ENCODE peak calls at places on chromosomes 5 and 9, in seven cellular contexts. One of them, this sample, is unnamed. For H3K27me3 and H3K4me1, the result is how much of the 10 kb centered on the place peaks cover.

GRCh38 chr5:93017854-93018253 is 563.2 kb downstream of the NR2F1-AS1 start:
- DNase-seq in HepG2: no peak
- DNase-seq in upper lobe of left lung: no peak
- DNase-seq in GM12878: no peak
- DNase-seq in SK-N-SH: no peak
- DNase-seq in ovary: no peak
- DNase-seq in sigmoid colon: no peak
- DNase-seq in this sample: no peak

GRCh38 chr5:168118042-168118668 is 173.3 kb upstream of the WWC1 start:
- DNase-seq in sigmoid colon: no peak
- DNase-seq in ovary: no peak
- DNase-seq in GM12878: no peak
- DNase-seq in HepG2: no peak
- DNase-seq in SK-N-SH: no peak
- DNase-seq in upper lobe of left lung: peak
- DNase-seq in this sample: no peak

GRCh38 chr9:125815568-125815967 is 68.4 kb downstream of the PBX3 start:
- DNase-seq in upper lobe of left lung: no peak
- DNase-seq in GM12878: no peak
- DNase-seq in HepG2: no peak
- DNase-seq in sigmoid colon: no peak
- DNase-seq in ovary: no peak
- DNase-seq in SK-N-SH: no peak
- DNase-seq in this sample: no peak

GRCh38 chr5:58891072-58891970 is 308.4 kb downstream of the RAB3C start:
- DNase-seq in ovary: peak
- DNase-seq in GM12878: no peak
- DNase-seq in HepG2: peak
- DNase-seq in SK-N-SH: peak
- DNase-seq in upper lobe of left lung: no peak
- DNase-seq in sigmoid colon: peak
- DNase-seq in this sample: peak

GRCh38 chr9:75001719-75002421 is 26.2 kb downstream of the CARNMT1 start:
- DNase-seq in SK-N-SH: peak
- DNase-seq in upper lobe of left lung: no peak
- DNase-seq in ovary: no peak
- DNase-seq in HepG2: peak
- DNase-seq in GM12878: peak
- DNase-seq in sigmoid colon: no peak
- DNase-seq in this sample: no peak

GRCh38 chr5:62328772-62329491 is 22.9 kb downstream of the KIF2A start:
- DNase-seq in SK-N-SH: no peak
- DNase-seq in upper lobe of left lung: no peak
- DNase-seq in GM12878: no peak
- DNase-seq in HepG2: no peak
- DNase-seq in sigmoid colon: no peak
- DNase-seq in ovary: no peak
- DNase-seq in this sample: no peak

GRCh38 chr9:137843355-137843754 is 34.2 kb upstream of the CACNA1B start:
- DNase-seq in HepG2: no peak
- DNase-seq in ovary: no peak
- DNase-seq in GM12878: no peak
- DNase-seq in upper lobe of left lung: no peak
- DNase-seq in sigmoid colon: no peak
- DNase-seq in SK-N-SH: no peak
- DNase-seq in this sample: no peak

GRCh38 chr5:177524539-177524900 is 7.8 kb upstream of the DDX41 start:
- DNase-seq in SK-N-SH: no peak
- DNase-seq in sigmoid colon: peak
- DNase-seq in ovary: no peak
- DNase-seq in GM12878: no peak
- DNase-seq in HepG2: no peak
- DNase-seq in upper lobe of left lung: no peak
- DNase-seq in this sample: no peak

GRCh38 chr5:42595597-42595996 is 161.0 kb upstream of the CCDC152 start:
- DNase-seq in HepG2: no peak
- DNase-seq in SK-N-SH: no peak
- DNase-seq in GM12878: no peak
- DNase-seq in ovary: no peak
- DNase-seq in sigmoid colon: no peak
- DNase-seq in upper lobe of left lung: no peak
- DNase-seq in this sample: no peak

GRCh38 chr9:126374366-126374781 is 47.7 kb downstream of the MVB12B start:
- DNase-seq in upper lobe of left lung: no peak
- DNase-seq in HepG2: peak
- DNase-seq in sigmoid colon: no peak
- DNase-seq in SK-N-SH: no peak
- DNase-seq in ovary: no peak
- DNase-seq in GM12878: no peak
- DNase-seq in this sample: no peak

GRCh38 chr5:37519304-37519703 is 140.2 kb downstream of the WDR70 start:
- DNase-seq in sigmoid colon: no peak
- DNase-seq in GM12878: no peak
- DNase-seq in HepG2: no peak
- DNase-seq in upper lobe of left lung: peak
- DNase-seq in SK-N-SH: no peak
- DNase-seq in ovary: no peak
- DNase-seq in this sample: no peak

GRCh38 chr5:144698454-144698853 is 527.8 kb downstream of the KCTD16 start:
- DNase-seq in GM12878: no peak
- DNase-seq in ovary: no peak
- DNase-seq in upper lobe of left lung: no peak
- DNase-seq in sigmoid colon: no peak
- DNase-seq in SK-N-SH: no peak
- DNase-seq in HepG2: no peak
- DNase-seq in this sample: no peak

GRCh38 chr9:92512622-92513021 is 23.2 kb downstream of the ECM2 start:
- DNase-seq in sigmoid colon: no peak
- DNase-seq in SK-N-SH: no peak
- DNase-seq in upper lobe of left lung: no peak
- DNase-seq in ovary: no peak
- DNase-seq in HepG2: no peak
- DNase-seq in GM12878: no peak
- DNase-seq in this sample: no peak

GRCh38 chr9:129570450-129571297 is 50.2 kb downstream of the C9orf50 start:
- DNase-seq in SK-N-SH: no peak
- DNase-seq in upper lobe of left lung: no peak
- DNase-seq in ovary: peak
- DNase-seq in GM12878: no peak
- DNase-seq in sigmoid colon: peak
- DNase-seq in HepG2: peak
- DNase-seq in this sample: peak

GRCh38 chr5:37773809-37774208 is 66.0 kb downstream of the GDNF start:
- DNase-seq in SK-N-SH: no peak
- DNase-seq in sigmoid colon: no peak
- DNase-seq in ovary: no peak
- DNase-seq in upper lobe of left lung: no peak
- DNase-seq in HepG2: no peak
- DNase-seq in GM12878: no peak
- DNase-seq in this sample: no peak

GRCh38 chr5:136007271-136007670 is 21.5 kb upstream of the TGFBI start:
- DNase-seq in ovary: no peak
- DNase-seq in GM12878: no peak
- DNase-seq in upper lobe of left lung: no peak
- DNase-seq in SK-N-SH: no peak
- DNase-seq in sigmoid colon: no peak
- DNase-seq in HepG2: peak
- DNase-seq in this sample: no peak

GRCh38 chr5:29262683-29263082 is 1930.8 kb upstream of the CDH6 start:
- DNase-seq in upper lobe of left lung: no peak
- DNase-seq in SK-N-SH: no peak
- DNase-seq in HepG2: no peak
- DNase-seq in sigmoid colon: no peak
- DNase-seq in ovary: no peak
- DNase-seq in GM12878: no peak
- DNase-seq in this sample: no peak
- TF ChIP-seq EP300 in upper lobe of left lung: no peak
- TF ChIP-seq EP300 in SK-N-SH: no peak
- TF ChIP-seq EP300 in HepG2: no peak
- TF ChIP-seq EP300 in sigmoid colon: no peak
- TF ChIP-seq EP300 in ovary: no peak
- TF ChIP-seq EP300 in GM12878: no peak
- TF ChIP-seq EP300 in this sample: no peak

DNA sequence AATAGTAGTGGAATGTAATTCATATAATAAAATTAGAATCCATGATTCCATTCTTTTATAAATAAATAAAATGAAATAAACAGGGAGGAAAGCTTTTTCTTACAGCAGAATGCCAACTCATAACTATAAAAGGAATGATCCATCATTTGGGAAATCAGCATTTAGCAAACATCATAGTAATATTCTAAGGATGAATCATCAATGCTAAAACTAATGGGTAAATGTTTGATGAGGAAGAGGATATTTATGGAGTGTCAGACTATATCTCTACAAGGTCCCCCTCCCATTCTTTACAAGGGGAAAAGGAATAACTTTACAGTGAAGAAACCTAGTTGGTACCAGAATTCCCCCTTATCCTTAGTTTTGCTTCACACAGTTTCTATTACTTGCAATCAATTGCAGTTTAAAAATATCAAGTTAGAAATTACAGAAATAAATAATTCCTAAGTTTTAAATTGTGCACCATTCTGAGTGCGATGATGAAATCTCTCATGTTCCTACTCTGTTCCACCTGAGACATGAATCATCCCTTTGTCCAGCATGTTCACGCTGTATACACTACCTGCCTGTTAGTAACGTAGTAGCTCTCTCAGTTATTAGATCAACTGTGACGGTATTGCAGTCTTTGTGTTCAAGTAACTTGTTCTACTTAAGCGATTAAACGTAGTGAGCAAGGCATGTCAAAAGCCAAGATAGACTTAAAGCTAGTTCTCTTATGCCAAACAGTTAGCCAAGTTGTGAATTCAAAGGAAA is 14.2 kb upstream of the JAKMIP2 start:
- DNase-seq in upper lobe of left lung: no peak
- DNase-seq in sigmoid colon: no peak
- DNase-seq in HepG2: no peak
- DNase-seq in GM12878: no peak
- DNase-seq in ovary: no peak
- DNase-seq in SK-N-SH: no peak
- DNase-seq in this sample: no peak
- H3K27me3 ChIP-seq in upper lobe of left lung: under half
- H3K27me3 ChIP-seq in sigmoid colon: under half
- H3K27me3 ChIP-seq in HepG2: under half
- H3K27me3 ChIP-seq in GM12878: under half
- H3K27me3 ChIP-seq in ovary: under half
- H3K27me3 ChIP-seq in SK-N-SH: under half
- H3K27me3 ChIP-seq in this sample: under half

GRCh38 chr5:159642379-159642778 is 273.9 kb upstream of the ADRA1B start:
- DNase-seq in GM12878: no peak
- DNase-seq in sigmoid colon: no peak
- DNase-seq in SK-N-SH: no peak
- DNase-seq in ovary: no peak
- DNase-seq in HepG2: no peak
- DNase-seq in upper lobe of left lung: no peak
- DNase-seq in this sample: no peak

GRCh38 chr5:159641371-159642039 is 274.8 kb upstream of the ADRA1B start:
- DNase-seq in SK-N-SH: no peak
- DNase-seq in sigmoid colon: no peak
- DNase-seq in ovary: no peak
- DNase-seq in GM12878: no peak
- DNase-seq in HepG2: no peak
- DNase-seq in upper lobe of left lung: peak
- DNase-seq in this sample: no peak

GRCh38 chr5:159644053-159644452 is 272.2 kb upstream of the ADRA1B start:
- DNase-seq in sigmoid colon: no peak
- DNase-seq in SK-N-SH: no peak
- DNase-seq in HepG2: no peak
- DNase-seq in upper lobe of left lung: no peak
- DNase-seq in ovary: no peak
- DNase-seq in GM12878: no peak
- DNase-seq in this sample: no peak

GRCh38 chr5:159640921-159641320 is 275.4 kb upstream of the ADRA1B start:
- DNase-seq in sigmoid colon: no peak
- DNase-seq in GM12878: no peak
- DNase-seq in ovary: no peak
- DNase-seq in HepG2: no peak
- DNase-seq in SK-N-SH: no peak
- DNase-seq in upper lobe of left lung: no peak
- DNase-seq in this sample: no peak

DNA sequence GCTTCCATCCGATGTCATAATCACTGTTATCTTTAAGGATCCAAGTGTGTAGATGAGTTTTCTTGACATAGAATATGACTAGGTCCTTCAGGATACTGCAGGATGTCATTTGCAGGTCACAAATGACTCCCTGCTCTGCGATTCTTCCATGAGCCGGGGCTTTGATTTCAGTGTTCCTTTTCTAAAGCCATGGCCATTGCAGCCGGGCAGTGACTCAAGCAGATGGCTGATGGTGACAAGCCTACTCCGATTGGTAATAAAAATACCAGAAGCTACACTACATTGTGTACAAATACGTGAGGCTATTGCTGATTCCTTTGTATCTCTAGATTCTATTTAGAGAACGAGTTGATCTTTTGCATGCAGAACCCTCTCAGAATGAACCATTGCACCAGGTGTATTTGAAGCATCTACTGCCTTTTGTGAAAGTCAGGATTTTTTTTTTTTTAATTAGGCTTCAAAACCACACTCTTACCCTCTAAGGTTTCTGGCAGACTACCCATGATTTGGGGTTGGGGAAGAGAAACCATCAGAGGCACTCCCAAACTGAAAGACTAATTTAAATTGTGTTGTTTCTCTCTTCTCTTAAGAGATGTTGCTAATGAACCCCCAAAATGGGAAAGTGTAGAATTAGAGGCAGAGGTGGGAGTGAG is 271.0 kb upstream of the ADRA1B start:
- DNase-seq in ovary: no peak
- DNase-seq in upper lobe of left lung: no peak
- DNase-seq in HepG2: no peak
- DNase-seq in SK-N-SH: no peak
- DNase-seq in GM12878: no peak
- DNase-seq in sigmoid colon: no peak
- DNase-seq in this sample: no peak
- H3K4me1 ChIP-seq in ovary: under half
- H3K4me1 ChIP-seq in upper lobe of left lung: under half
- H3K4me1 ChIP-seq in HepG2: under half
- H3K4me1 ChIP-seq in SK-N-SH: under half
- H3K4me1 ChIP-seq in GM12878: under half
- H3K4me1 ChIP-seq in sigmoid colon: under half
- H3K4me1 ChIP-seq in this sample: under half

DNA sequence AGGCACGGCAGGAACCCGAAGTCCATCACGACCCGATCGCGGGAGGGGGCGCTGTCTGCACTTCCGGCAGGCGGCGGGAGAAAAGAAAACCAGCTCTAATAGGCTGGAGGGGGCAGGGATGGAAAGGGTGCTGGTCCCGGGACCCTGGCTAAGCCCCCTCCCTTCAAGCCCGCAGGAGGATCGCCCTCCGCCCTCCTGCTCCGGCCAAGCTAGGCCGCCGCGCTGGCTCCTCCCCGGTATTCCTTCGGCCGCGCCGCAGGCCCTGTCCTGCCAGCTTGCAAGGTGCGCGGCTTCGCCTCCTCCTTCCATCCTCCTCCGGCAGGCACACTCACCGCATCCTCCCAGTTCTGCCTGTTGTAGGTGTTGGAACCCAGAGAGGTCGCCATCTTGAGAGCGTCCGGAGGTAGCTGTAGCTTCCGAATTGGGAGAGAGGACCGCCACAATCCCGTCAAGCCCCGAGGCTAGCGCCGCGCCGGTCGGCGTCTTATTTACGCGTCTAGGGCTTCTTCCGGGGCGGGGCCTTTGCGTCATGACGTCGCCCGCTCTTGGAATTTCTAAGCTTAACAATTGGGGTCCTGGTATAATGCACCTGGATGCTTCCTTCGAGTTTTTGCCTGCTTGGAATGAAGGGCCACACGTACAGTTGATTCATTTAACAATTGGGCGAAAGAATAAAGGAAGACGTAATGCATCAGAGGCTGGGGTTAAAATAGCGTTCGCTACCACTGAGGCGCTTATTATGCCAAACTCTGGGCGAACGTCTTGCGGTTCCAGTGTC is at the start of gene RBM22:
- DNase-seq in upper lobe of left lung: peak
- DNase-seq in ovary: peak
- DNase-seq in sigmoid colon: peak
- DNase-seq in GM12878: peak
- DNase-seq in SK-N-SH: peak
- DNase-seq in HepG2: peak
- DNase-seq in this sample: peak
- TF ChIP-seq EP300 in upper lobe of left lung: no peak
- TF ChIP-seq EP300 in ovary: peak
- TF ChIP-seq EP300 in sigmoid colon: no peak
- TF ChIP-seq EP300 in GM12878: peak
- TF ChIP-seq EP300 in SK-N-SH: no peak
- TF ChIP-seq EP300 in HepG2: no peak
- TF ChIP-seq EP300 in this sample: no peak